ENCODE peak calls at places on chromosomes 12 and 14, in four cellular contexts. Y is heart right ventricle, D is heart left ventricle, V is thyroid gland. T is an unnamed sample. For H3K27me3, the result is how much of the 10 kb centered on the place peaks cover.

GRCh38 chr12:119177724-119178380 is 879 bp upstream of the HSPB8 start:
- DNase-seq in Y (no peak), D (no peak), V (no peak), T (no peak)

GRCh38 chr14:20684662-20685456 is 499 bp downstream of the RNASE4 start:
- DNase-seq in Y (peak), D (peak), V (peak), T (peak)

GRCh38 chr12:48583728-48584127 is 13.9 kb upstream of the LALBA start:
- DNase-seq in Y (no peak), D (no peak), V (no peak), T (no peak)

GRCh38 chr12:108807996-108808725 is 49.2 kb downstream of the SSH1 start:
- DNase-seq in Y (no peak), D (no peak), V (no peak), T (no peak)

GRCh38 chr12:25714219-25714984 is 161.3 kb upstream of the LMNTD1 start:
- DNase-seq in Y (no peak), D (no peak), V (no peak), T (no peak)

GRCh38 chr12:62834971-62835547 is 99.9 kb downstream of the PPM1H start:
- DNase-seq in Y (no peak), D (peak), V (no peak), T (no peak)

GRCh38 chr14:89728964-89729363 is 225.6 kb downstream of the EFCAB11 start:
- DNase-seq in Y (no peak), D (no peak), V (no peak), T (no peak)

GRCh38 chr14:99351166-99352007 is 79.4 kb upstream of the BCL11B start:
- DNase-seq in Y (no peak), D (no peak), V (no peak), T (no peak)

GRCh38 chr12:48350249-48351021 is at the start of gene ZNF641:
- DNase-seq in Y (peak), D (peak), V (peak), T (peak)

GRCh38 chr14:89485264-89485663 is 68.2 kb upstream of the FOXN3 start:
- DNase-seq in Y (no peak), D (no peak), V (no peak), T (no peak)

GRCh38 chr12:106089935-106090334 is 48.8 kb downstream of the NUAK1 start:
- DNase-seq in Y (no peak), D (no peak), V (no peak), T (no peak)

GRCh38 chr14:37363661-37364060 is 165.9 kb downstream of the MIPOL1 start:
- DNase-seq in Y (no peak), D (no peak), V (no peak), T (no peak)

GRCh38 chr12:125315771-125316170 is 250.5 kb downstream of the AACS start:
- DNase-seq in Y (no peak), D (no peak), V (no peak), T (no peak)

GRCh38 chr12:58186914-58187313 is 245.5 kb downstream of the ATP23 start:
- DNase-seq in Y (no peak), D (no peak), V (no peak), T (no peak)

GRCh38 chr12:47803196-47803875 is 16.4 kb downstream of the HDAC7 start:
- DNase-seq in Y (no peak), D (no peak), V (no peak), T (no peak)

GRCh38 chr14:86788229-86788628 is 1204.8 kb downstream of the GALC start:
- DNase-seq in Y (no peak), D (no peak), V (no peak), T (no peak)

GRCh38 chr14:89247457-89248122 is 169.4 kb downstream of the FOXN3 start:
- DNase-seq in Y (no peak), D (no peak), V (no peak), T (no peak)

GRCh38 chr12:14071833-14072232 is 90.4 kb upstream of the GRIN2B start:
- DNase-seq in Y (no peak), D (no peak), V (no peak), T (no peak)

GRCh38 chr14:84579292-84579691 is 950.7 kb upstream of the FLRT2 start:
- DNase-seq in Y (no peak), D (no peak), V (no peak), T (no peak)

GRCh38 chr12:127957001-127957660 is 309.8 kb upstream of the TMEM132C start:
- DNase-seq in Y (no peak), D (no peak), V (no peak), T (no peak)

GRCh38 chr14:105147701-105148603 is 20.6 kb downstream of the JAG2 start:
- DNase-seq in Y (no peak), D (peak), V (no peak), T (no peak)

GRCh38 chr14:92973265-92973797 is 50.4 kb downstream of the CHGA start:
- DNase-seq in Y (peak), D (peak), V (peak), T (peak)

GRCh38 chr14:35387209-35387608 is 17.3 kb downstream of the NFKBIA start:
- DNase-seq in Y (no peak), D (no peak), V (no peak), T (no peak)
- H3K27ac ChIP-seq in Y (peak), D (peak), V (peak), T (no peak)

DNA sequence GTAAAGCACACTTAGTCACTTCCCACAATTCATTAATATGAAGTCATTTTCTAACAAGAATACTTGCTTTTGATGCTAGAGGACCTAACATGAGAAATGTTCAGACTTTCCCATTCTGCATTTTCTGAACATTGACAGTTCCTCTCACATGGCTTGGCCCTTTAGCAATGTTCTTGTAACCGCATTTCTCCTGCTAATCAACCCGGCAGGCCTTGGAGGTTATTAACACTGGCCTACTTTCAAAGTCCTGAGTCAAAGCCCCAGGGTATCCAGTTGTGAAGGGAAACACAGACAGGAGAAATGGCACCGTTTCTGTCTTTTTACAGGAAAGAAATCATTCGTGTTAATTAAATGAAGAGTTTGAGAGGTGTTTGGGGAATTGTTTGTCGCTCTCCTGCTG is 446.4 kb upstream of the MIS18BP1 start:
- DNase-seq in Y (no peak), D (no peak), V (no peak), T (no peak)
- H3K27me3 ChIP-seq in Y (under half), D (under half), V (under half), T (under half)

DNA sequence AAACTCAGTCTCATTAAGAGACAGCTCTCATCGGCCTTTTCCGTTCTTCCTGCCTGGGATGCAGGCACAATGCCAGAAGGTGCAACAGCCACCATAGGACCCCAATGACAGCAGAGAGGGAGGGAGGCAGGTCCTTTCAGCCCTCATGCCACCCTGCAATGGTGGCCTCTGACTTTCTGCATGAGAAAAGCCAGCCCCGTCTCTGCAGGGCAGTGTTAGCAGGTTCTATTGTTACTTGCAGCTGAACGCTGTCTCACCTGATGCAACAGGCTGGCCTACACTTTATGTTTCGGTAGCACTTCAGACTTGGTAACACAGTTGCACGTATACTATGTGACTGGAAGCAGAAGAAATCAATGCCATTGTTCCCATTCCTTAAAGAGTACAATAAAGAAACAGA is 102.3 kb downstream of the RIMBP2 start:
- DNase-seq in Y (no peak), D (no peak), V (no peak), T (no peak)
- H3K27ac ChIP-seq in Y (no peak), D (no peak), V (no peak), T (no peak)

DNA sequence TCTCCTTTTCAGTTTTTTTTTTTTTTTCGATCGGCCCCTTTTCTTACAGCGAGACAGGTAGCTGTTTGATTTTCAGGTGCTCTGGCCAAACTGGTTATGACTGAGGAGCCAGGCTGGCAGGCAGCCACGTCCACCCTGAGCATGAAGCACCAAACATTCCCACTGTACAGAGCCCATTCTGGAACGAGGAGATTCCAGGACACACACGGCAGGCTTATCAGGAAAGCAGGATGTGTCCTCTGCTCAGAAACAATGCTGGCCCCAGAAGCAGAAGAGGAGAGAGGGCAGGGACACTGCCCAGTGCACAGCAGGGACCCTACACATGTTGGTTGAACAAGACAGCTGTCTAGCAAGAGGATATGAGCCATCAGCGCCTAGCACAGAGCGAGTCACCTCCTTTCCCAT is 3.7 kb upstream of the KRT2 start:
- DNase-seq in Y (no peak), D (peak), V (peak), T (no peak)
- H3K27me3 ChIP-seq in Y (under half), D (under half), V (under half), T (under half)

DNA sequence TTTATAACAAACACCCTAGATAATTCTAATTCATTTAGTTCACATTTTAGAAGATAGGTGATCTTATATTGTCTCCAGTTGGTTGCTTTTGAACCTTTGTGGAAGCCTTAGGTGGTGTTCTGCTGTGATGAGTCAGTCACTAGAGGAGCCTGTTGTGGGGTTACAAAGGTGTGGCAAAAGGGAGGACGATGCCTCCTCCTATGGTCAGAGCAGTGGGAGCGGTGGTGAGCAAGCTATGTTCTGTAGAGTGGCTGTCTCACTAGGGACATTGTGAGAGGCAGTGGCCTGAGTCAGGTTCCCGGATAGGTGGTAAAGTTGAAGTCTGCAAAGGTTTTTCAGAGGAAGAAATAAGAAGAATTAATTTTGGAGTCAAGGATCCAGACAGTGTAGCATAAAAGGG is 71.6 kb upstream of the USP44 start:
- DNase-seq in Y (no peak), D (no peak), V (no peak), T (no peak)
- H3K27ac ChIP-seq in Y (no peak), D (peak), V (no peak), T (no peak)

GRCh38 chr14:22390195-22390594 is 198.8 kb downstream of the DAD1 start:
- DNase-seq in Y (no peak), D (no peak), V (no peak), T (no peak)

GRCh38 chr14:22387776-22388241 is 201.2 kb downstream of the DAD1 start:
- DNase-seq in Y (no peak), D (no peak), V (no peak), T (no peak)

GRCh38 chr14:22386924-22387775 is 201.9 kb downstream of the DAD1 start:
- DNase-seq in Y (peak), D (peak), V (peak), T (peak)

GRCh38 chr14:22390824-22391461 is 198.1 kb downstream of the DAD1 start:
- DNase-seq in Y (no peak), D (no peak), V (no peak), T (no peak)

GRCh38 chr14:22388669-22389625 is 200.1 kb downstream of the DAD1 start:
- DNase-seq in Y (no peak), D (no peak), V (no peak), T (no peak)
- H3K27me3 ChIP-seq in Y (under half), D (under half), V (under half), T (under half)

GRCh38 chr14:96309907-96310330 is 53.2 kb downstream of the ATG2B start:
- DNase-seq in Y (no peak), D (no peak), V (no peak), T (no peak)

GRCh38 chr14:96307434-96307833 is 51.4 kb downstream of the BDKRB1 start:
- DNase-seq in Y (no peak), D (no peak), V (no peak), T (no peak)

GRCh38 chr14:96303981-96304380 is 48.0 kb downstream of the BDKRB1 start:
- DNase-seq in Y (no peak), D (no peak), V (no peak), T (no peak)

GRCh38 chr14:96304956-96305355 is 48.9 kb downstream of the BDKRB1 start:
- DNase-seq in Y (no peak), D (no peak), V (no peak), T (no peak)

DNA sequence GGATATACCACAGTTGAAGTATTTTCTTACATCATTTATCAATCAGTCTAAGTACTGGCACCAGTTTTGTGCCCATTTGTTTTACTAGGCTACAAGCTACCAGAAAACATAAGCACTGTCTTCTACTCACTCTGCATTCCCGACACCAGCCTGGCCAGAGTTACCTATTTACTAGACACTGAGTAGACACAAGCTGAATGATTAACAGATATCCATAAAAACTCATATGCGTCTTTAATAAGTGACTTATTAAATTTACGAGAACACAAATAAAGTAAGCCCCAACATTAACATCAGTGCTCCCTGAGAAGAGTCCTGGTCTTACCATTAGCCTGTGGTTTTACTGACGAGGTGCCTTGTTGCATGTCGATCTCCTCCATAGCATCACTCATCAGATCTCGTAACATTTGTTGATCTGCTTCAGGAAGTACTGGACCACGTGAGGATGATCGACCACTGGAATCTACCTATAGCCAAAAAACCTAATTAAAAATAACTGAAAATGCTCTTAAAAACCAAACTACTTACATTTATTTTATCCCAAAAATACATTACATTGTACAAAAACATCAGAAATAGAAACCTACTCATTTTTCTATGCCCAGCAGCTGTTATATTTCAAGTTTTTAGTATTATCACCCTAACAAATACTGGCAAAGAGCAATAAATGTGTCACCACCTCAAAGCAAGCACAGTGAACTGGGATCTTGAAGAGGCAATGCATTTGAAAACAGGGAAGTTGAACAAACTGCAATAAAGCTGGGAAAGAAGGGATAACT is 53.3 kb downstream of the BDKRB1 start:
- DNase-seq in Y (no peak), D (no peak), V (no peak), T (peak)
- H3K27ac ChIP-seq in Y (no peak), D (no peak), V (no peak), T (peak)

GRCh38 chr14:40362856-40363255 is 930.6 kb upstream of the FBXO33 start:
- DNase-seq in Y (no peak), D (no peak), V (no peak), T (no peak)
- H3K27me3 ChIP-seq in Y (under half), D (under half), V (under half), T (under half)

GRCh38 chr12:53560386-53560785 is 53.1 kb upstream of the NPFF start:
- DNase-seq in Y (no peak), D (no peak), V (no peak), T (no peak)
- H3K27ac ChIP-seq in Y (peak), D (peak), V (no peak), T (no peak)